ENCODE peak calls at places on chromosome 2, in eight cellular contexts. C is stimulated activated CD8-positive, alpha-beta memory T cell treated with anti-CD3 and anti-CD28 coated beads, Interleukin-15, amount 100 ng/mL, for 4 hours; V is endothelial cell; G is nephron progenitor cell; O is NCI-H510A treated with DMSO at 0.1 percent for 48 hours; U is activated CD4-positive, alpha-beta T cell treated with anti-CD3 and anti-CD28 coated beads, Interleukin-2, amount 10 ng/mL, durations not matched to agents 7 days and 5 days; I is NCI-H1417; Q is psoas muscle. T is an unnamed sample.

GRCh38 chr2:236711440-236711839 is 141.8 kb downstream of the ACKR3 start:
- DNase-seq in O (no peak), Q (peak), U (no peak), V (no peak), G (no peak), C (no peak), I (no peak), T (peak)

GRCh38 chr2:43818761-43819160 is 19.9 kb downstream of the ABCG5 start:
- DNase-seq in O (no peak), Q (no peak), C (no peak), G (no peak), I (no peak), U (no peak), V (no peak), T (peak)

GRCh38 chr2:70556608-70557007 is 3.0 kb upstream of the TGFA start:
- DNase-seq in Q (no peak), O (no peak), G (no peak), U (no peak), C (no peak), V (no peak), I (no peak), T (no peak)

GRCh38 chr2:145323512-145323911 is 803.6 kb upstream of the ZEB2 start:
- DNase-seq in Q (no peak), G (no peak), O (no peak), V (no peak), U (peak), I (no peak), C (no peak), T (peak)

GRCh38 chr2:69122271-69122670 is 109.3 kb downstream of the ANTXR1 start:
- DNase-seq in G (no peak), V (no peak), O (peak), I (no peak), C (no peak), U (no peak), Q (no peak), T (peak)

GRCh38 chr2:88492002-88492401 is 39.5 kb upstream of the FOXI3 start:
- DNase-seq in I (no peak), V (no peak), G (no peak), O (no peak), U (no peak), Q (no peak), C (no peak), T (no peak)

GRCh38 chr2:16387461-16387960 is 278.1 kb downstream of the CYRIA start:
- DNase-seq in I (no peak), Q (no peak), U (no peak), G (no peak), V (no peak), C (no peak), O (no peak), T (no peak)

GRCh38 chr2:21165350-21165749 is 41.6 kb downstream of the TDRD15 start:
- DNase-seq in V (no peak), O (no peak), C (no peak), I (no peak), G (no peak), Q (no peak), U (no peak), T (no peak)

GRCh38 chr2:23286765-23287155 is 98.2 kb upstream of the KLHL29 start:
- DNase-seq in I (no peak), O (no peak), G (no peak), Q (peak), V (no peak), C (no peak), U (no peak), T (peak)

GRCh38 chr2:104872866-104873688 is 19.2 kb downstream of the POU3F3 start:
- DNase-seq in V (peak), I (peak), C (no peak), O (peak), U (peak), G (peak), Q (no peak), T (peak)

GRCh38 chr2:172628085-172628484 is 72.2 kb downstream of the PDK1 start:
- DNase-seq in V (no peak), U (no peak), C (no peak), I (no peak), Q (no peak), G (no peak), O (no peak), T (no peak)

GRCh38 chr2:98514879-98515570 is 70.4 kb downstream of the INPP4A start:
- DNase-seq in C (no peak), V (no peak), G (no peak), Q (no peak), I (no peak), O (no peak), U (peak), T (peak)

GRCh38 chr2:18623782-18624181 is 34.4 kb upstream of the NT5C1B start:
- DNase-seq in G (no peak), Q (no peak), C (no peak), U (no peak), O (no peak), V (no peak), I (no peak), T (peak)

GRCh38 chr2:178208817-178209216 is 14.5 kb downstream of the OSBPL6 start:
- DNase-seq in C (no peak), V (no peak), I (no peak), Q (no peak), G (no peak), O (no peak), U (no peak), T (peak)

GRCh38 chr2:216155954-216156353 is 46.8 kb downstream of the XRCC5 start:
- DNase-seq in G (no peak), V (no peak), Q (no peak), O (no peak), I (no peak), C (no peak), U (no peak), T (no peak)

GRCh38 chr2:137659616-137660015 is 304.7 kb upstream of the HNMT start:
- DNase-seq in I (peak), G (no peak), V (no peak), C (no peak), U (no peak), O (peak), Q (no peak), T (no peak)

T was measured in LHCN-M2.